ENCODE peak calls at places on chromosomes 2 and 18, in four cellular contexts. F, A, S and W are unnamed samples.

GRCh38 chr2:68466361-68466777 is 725 bp downstream of the FBXO48 start:
- DNase-seq in F (no peak), A (peak), S (peak), W (peak)

GRCh38 chr2:169363570-169364150 is 1.3 kb upstream of the LRP2 start:
- DNase-seq in F (no peak), A (no peak), S (no peak), W (peak)

GRCh38 chr2:101524811-101525430 is 50.0 kb upstream of the RFX8 start:
- DNase-seq in F (no peak), A (no peak), S (no peak), W (no peak)

GRCh38 chr2:170822885-170823799 is 6.5 kb downstream of the GAD1 start:
- DNase-seq in F (no peak), A (no peak), S (no peak), W (no peak)

GRCh38 chr2:36650031-36650430 is 46.5 kb upstream of the VIT start:
- DNase-seq in F (no peak), A (no peak), S (no peak), W (no peak)

GRCh38 chr2:25252291-25253152 is 84.1 kb upstream of the POMC start:
- DNase-seq in F (peak), A (no peak), S (peak), W (peak)

GRCh38 chr2:102291221-102292075 is 19.9 kb upstream of the IL1RL1 start:
- DNase-seq in F (no peak), A (no peak), S (no peak), W (no peak)

GRCh38 chr2:47403829-47404228 is 873 bp downstream of the MSH2 start:
- DNase-seq in F (no peak), A (no peak), S (no peak), W (no peak)

GRCh38 chr2:48601349-48601748 is 16.3 kb upstream of the GTF2A1L start:
- DNase-seq in F (peak), A (no peak), S (no peak), W (peak)

GRCh38 chr18:44856157-44856556 is 175.5 kb downstream of the SETBP1 start:
- DNase-seq in F (no peak), A (no peak), S (no peak), W (no peak)

GRCh38 chr18:43420950-43421349 is 143.7 kb upstream of the SYT4 start:
- DNase-seq in F (no peak), A (no peak), S (no peak), W (no peak)

GRCh38 chr2:96962567-96963203 is 23.7 kb downstream of the FAM178B start:
- DNase-seq in F (no peak), A (no peak), S (peak), W (no peak)

GRCh38 chr2:110789706-110790105 is 57.3 kb downstream of the ACOXL start:
- DNase-seq in F (no peak), A (no peak), S (no peak), W (no peak)

GRCh38 chr18:68034293-68034692 is 517.8 kb upstream of the DSEL start:
- DNase-seq in F (no peak), A (peak), S (no peak), W (no peak)

GRCh38 chr18:58004317-58004716 is 39.7 kb upstream of the NEDD4L start:
- DNase-seq in F (no peak), A (peak), S (no peak), W (no peak)

GRCh38 chr2:28465148-28465885 is 30.5 kb upstream of the PLB1 start:
- DNase-seq in F (no peak), A (no peak), S (no peak), W (no peak)

GRCh38 chr2:71479261-71479660 is 25.9 kb downstream of the DYSF start:
- DNase-seq in F (no peak), A (no peak), S (no peak), W (no peak)

GRCh38 chr18:74395630-74396251 is 61.4 kb downstream of the DIPK1C start:
- DNase-seq in F (no peak), A (no peak), S (no peak), W (peak)

GRCh38 chr18:11520536-11520935 is 88.9 kb upstream of the SLC35G4 start:
- DNase-seq in F (no peak), A (no peak), S (no peak), W (no peak)

GRCh38 chr18:61402761-61403160 is 69.5 kb downstream of the CDH20 start:
- DNase-seq in F (no peak), A (peak), S (no peak), W (no peak)

GRCh38 chr2:239567786-239568185 is 167.0 kb upstream of the HDAC4 start:
- DNase-seq in F (no peak), A (no peak), S (no peak), W (no peak)

GRCh38 chr2:84880645-84881521 is at the start of gene TRABD2A:
- DNase-seq in F (no peak), A (no peak), S (no peak), W (peak)

GRCh38 chr2:178874529-178875240 is 67.5 kb upstream of the TTN start:
- DNase-seq in F (no peak), A (no peak), S (no peak), W (no peak)

GRCh38 chr2:52500561-52500960 is 1267.0 kb upstream of the CHAC2 start:
- DNase-seq in F (no peak), A (no peak), S (no peak), W (no peak)

GRCh38 chr2:95029898-95030341 is 4.4 kb downstream of the MAL start:
- DNase-seq in F (no peak), A (no peak), S (no peak), W (no peak)

GRCh38 chr18:13229021-13229671 is 10.6 kb downstream of the LDLRAD4 start:
- DNase-seq in F (no peak), A (no peak), S (no peak), W (no peak)

GRCh38 chr2:45237850-45238542 is 228.7 kb upstream of the SIX2 start:
- DNase-seq in F (no peak), A (peak), S (no peak), W (no peak)

GRCh38 chr2:48715042-48715899 is 40.3 kb downstream of the LHCGR start:
- DNase-seq in F (no peak), A (no peak), S (no peak), W (no peak)